ENCODE peak calls at places on chromosomes 3 and 15, in four cellular contexts. One of them, this sample, is unnamed.

GRCh38 chr3:188396900-188397299 is 242.9 kb downstream of the LPP start:
- DNase-seq in ovary: no peak
- DNase-seq in GM12892: no peak
- DNase-seq in cardiac septum: no peak
- DNase-seq in this sample: no peak

GRCh38 chr15:34987982-34988873 is at the start of gene ZNF770:
- DNase-seq in ovary: peak
- DNase-seq in GM12892: peak
- DNase-seq in cardiac septum: peak
- DNase-seq in this sample: peak

GRCh38 chr15:101558217-101558941 is 68.9 kb upstream of the PCSK6 start:
- DNase-seq in ovary: no peak
- DNase-seq in GM12892: no peak
- DNase-seq in cardiac septum: no peak
- DNase-seq in this sample: no peak

GRCh38 chr15:68843425-68844311 is 23.0 kb upstream of the ANP32A start:
- DNase-seq in ovary: no peak
- DNase-seq in GM12892: no peak
- DNase-seq in cardiac septum: no peak
- DNase-seq in this sample: no peak

GRCh38 chr15:64348455-64348854 is 7.5 kb downstream of the CSNK1G1 start:
- DNase-seq in ovary: no peak
- DNase-seq in GM12892: no peak
- DNase-seq in cardiac septum: no peak
- DNase-seq in this sample: no peak

GRCh38 chr15:92149469-92149868 is 244.2 kb upstream of the ST8SIA2 start:
- DNase-seq in ovary: no peak
- DNase-seq in GM12892: no peak
- DNase-seq in cardiac septum: no peak
- DNase-seq in this sample: no peak

GRCh38 chr15:28100516-28101195 is 1.5 kb upstream of the OCA2 start:
- DNase-seq in ovary: no peak
- DNase-seq in GM12892: no peak
- DNase-seq in cardiac septum: peak
- DNase-seq in this sample: peak

GRCh38 chr3:47780727-47781325 is 867 bp downstream of the SMARCC1 start:
- DNase-seq in ovary: no peak
- DNase-seq in GM12892: no peak
- DNase-seq in cardiac septum: no peak
- DNase-seq in this sample: no peak

GRCh38 chr15:43518073-43518761 is 809 bp downstream of the MAP1A start:
- DNase-seq in ovary: peak
- DNase-seq in GM12892: no peak
- DNase-seq in cardiac septum: no peak
- DNase-seq in this sample: peak

GRCh38 chr3:178277605-178278004 is 258.6 kb upstream of the KCNMB2 start:
- DNase-seq in ovary: no peak
- DNase-seq in GM12892: no peak
- DNase-seq in cardiac septum: no peak
- DNase-seq in this sample: no peak

GRCh38 chr15:81419304-81419943 is 45.4 kb upstream of the TMC3 start:
- DNase-seq in ovary: no peak
- DNase-seq in GM12892: no peak
- DNase-seq in cardiac septum: no peak
- DNase-seq in this sample: no peak

GRCh38 chr3:134232146-134232545 is 18.5 kb downstream of the RYK start:
- DNase-seq in ovary: no peak
- DNase-seq in GM12892: no peak
- DNase-seq in cardiac septum: no peak
- DNase-seq in this sample: no peak

GRCh38 chr3:174891524-174892203 is 32.5 kb downstream of the NAALADL2 start:
- DNase-seq in ovary: no peak
- DNase-seq in GM12892: no peak
- DNase-seq in cardiac septum: no peak
- DNase-seq in this sample: no peak

GRCh38 chr3:79162653-79163052 is 605.1 kb downstream of the ROBO1 start:
- DNase-seq in ovary: no peak
- DNase-seq in GM12892: no peak
- DNase-seq in cardiac septum: no peak
- DNase-seq in this sample: no peak

GRCh38 chr3:17605032-17605431 is 137.4 kb downstream of the TBC1D5 start:
- DNase-seq in ovary: no peak
- DNase-seq in GM12892: no peak
- DNase-seq in cardiac septum: no peak
- DNase-seq in this sample: no peak

GRCh38 chr15:47410243-47410642 is 307.1 kb upstream of the SEMA6D start:
- DNase-seq in ovary: no peak
- DNase-seq in GM12892: no peak
- DNase-seq in cardiac septum: no peak
- DNase-seq in this sample: no peak

GRCh38 chr3:11423868-11424267 is 151.7 kb downstream of the ATG7 start:
- DNase-seq in ovary: no peak
- DNase-seq in GM12892: no peak
- DNase-seq in cardiac septum: no peak
- DNase-seq in this sample: no peak

GRCh38 chr3:57545636-57546268 is 1.6 kb upstream of the DNAH12 start:
- DNase-seq in ovary: no peak
- DNase-seq in GM12892: no peak
- DNase-seq in cardiac septum: no peak
- DNase-seq in this sample: no peak

GRCh38 chr3:88661433-88661824 is 446.0 kb upstream of the EPHA3 start:
- DNase-seq in ovary: no peak
- DNase-seq in GM12892: no peak
- DNase-seq in cardiac septum: no peak
- DNase-seq in this sample: no peak

GRCh38 chr3:72614394-72615074 is 233.7 kb downstream of the SHQ1 start:
- DNase-seq in ovary: no peak
- DNase-seq in GM12892: no peak
- DNase-seq in cardiac septum: no peak
- DNase-seq in this sample: no peak

GRCh38 chr3:127988770-127989518 is 63.3 kb upstream of the SEC61A1 start:
- DNase-seq in ovary: no peak
- DNase-seq in GM12892: no peak
- DNase-seq in cardiac septum: no peak
- DNase-seq in this sample: peak

GRCh38 chr3:45362161-45362560 is 26.2 kb upstream of the LARS2 start:
- DNase-seq in ovary: no peak
- DNase-seq in GM12892: no peak
- DNase-seq in cardiac septum: no peak
- DNase-seq in this sample: no peak

GRCh38 chr3:135966875-135967274 is 1.3 kb downstream of the PPP2R3A start:
- DNase-seq in ovary: no peak
- DNase-seq in GM12892: no peak
- DNase-seq in cardiac septum: no peak
- DNase-seq in this sample: no peak

GRCh38 chr3:194250104-194251002 is 100.8 kb downstream of the CPN2 start:
- DNase-seq in ovary: peak
- DNase-seq in GM12892: no peak
- DNase-seq in cardiac septum: peak
- DNase-seq in this sample: peak

GRCh38 chr15:40313531-40314398 is 6.0 kb upstream of the PLCB2 start:
- DNase-seq in ovary: no peak
- DNase-seq in GM12892: no peak
- DNase-seq in cardiac septum: no peak
- DNase-seq in this sample: peak

GRCh38 chr3:151315846-151316245 is 774 bp downstream of the GPR87 start:
- DNase-seq in ovary: no peak
- DNase-seq in GM12892: no peak
- DNase-seq in cardiac septum: no peak
- DNase-seq in this sample: no peak

This sample was measured in posterior vena cava.